ENCODE peak calls at places on chromosomes 12 and 14, in four cellular contexts. H, N, O and L are unnamed samples.

GRCh38 chr12:124440841-124441381 is 126.5 kb downstream of the NCOR2 start:
- DNase-seq in H (no peak), N (no peak), O (peak), L (peak)

GRCh38 chr12:12527820-12528296 is 34.8 kb downstream of the DUSP16 start:
- DNase-seq in H (no peak), N (no peak), O (no peak), L (no peak)

GRCh38 chr14:76271371-76271770 is 104.6 kb upstream of the ESRRB start:
- DNase-seq in H (no peak), N (no peak), O (no peak), L (no peak)

GRCh38 chr12:2794261-2794735 is 472 bp upstream of the FKBP4 start:
- DNase-seq in H (no peak), N (no peak), O (peak), L (no peak)

GRCh38 chr14:62079035-62079434 is 316.8 kb downstream of the SNAPC1 start:
- DNase-seq in H (no peak), N (no peak), O (no peak), L (no peak)

GRCh38 chr12:19003987-19004619 is 125.4 kb upstream of the PLEKHA5 start:
- DNase-seq in H (no peak), N (no peak), O (no peak), L (no peak)

GRCh38 chr12:76471579-76471978 is 88.0 kb downstream of the OSBPL8 start:
- DNase-seq in H (no peak), N (no peak), O (no peak), L (no peak)

GRCh38 chr14:20440882-20441281 is 4.9 kb upstream of the KLHL33 start:
- DNase-seq in H (no peak), N (peak), O (no peak), L (peak)